ENCODE peak calls at places on chromosomes 16 and 17, in eight cellular contexts. One of them, this sample, is unnamed.

GRCh38 chr17:30170415-30170987 is 53.9 kb downstream of the NSRP1 start:
- DNase-seq in left ventricle myocardium inferior: no peak
- DNase-seq in heart right ventricle: no peak
- DNase-seq in CD8-positive, alpha-beta T cell: no peak
- DNase-seq in PC-9: no peak
- DNase-seq in effector memory CD4-positive, alpha-beta T cell: no peak
- DNase-seq in K562: no peak
- DNase-seq in SK-N-SH: no peak
- DNase-seq in this sample: no peak

GRCh38 chr16:66204761-66205160 is 161.7 kb upstream of the CDH5 start:
- DNase-seq in SK-N-SH: no peak
- DNase-seq in K562: no peak
- DNase-seq in PC-9: no peak
- DNase-seq in CD8-positive, alpha-beta T cell: no peak
- DNase-seq in left ventricle myocardium inferior: no peak
- DNase-seq in heart right ventricle: no peak
- DNase-seq in effector memory CD4-positive, alpha-beta T cell: no peak
- DNase-seq in this sample: no peak

GRCh38 chr17:67942810-67943209 is 53.5 kb downstream of the C17orf58 start:
- DNase-seq in PC-9: no peak
- DNase-seq in K562: peak
- DNase-seq in heart right ventricle: no peak
- DNase-seq in left ventricle myocardium inferior: no peak
- DNase-seq in SK-N-SH: peak
- DNase-seq in CD8-positive, alpha-beta T cell: no peak
- DNase-seq in effector memory CD4-positive, alpha-beta T cell: no peak
- DNase-seq in this sample: no peak

GRCh38 chr16:83145297-83145696 is 518.5 kb downstream of the CDH13 start:
- DNase-seq in PC-9: no peak
- DNase-seq in heart right ventricle: no peak
- DNase-seq in SK-N-SH: no peak
- DNase-seq in effector memory CD4-positive, alpha-beta T cell: no peak
- DNase-seq in CD8-positive, alpha-beta T cell: no peak
- DNase-seq in K562: no peak
- DNase-seq in left ventricle myocardium inferior: no peak
- DNase-seq in this sample: no peak

GRCh38 chr16:72787519-72788268 is 260.2 kb downstream of the ZFHX3 start:
- DNase-seq in left ventricle myocardium inferior: peak
- DNase-seq in SK-N-SH: no peak
- DNase-seq in K562: no peak
- DNase-seq in effector memory CD4-positive, alpha-beta T cell: peak
- DNase-seq in PC-9: no peak
- DNase-seq in CD8-positive, alpha-beta T cell: peak
- DNase-seq in heart right ventricle: peak
- DNase-seq in this sample: peak

GRCh38 chr16:84105948-84106740 is 10.6 kb downstream of the MBTPS1 start:
- DNase-seq in left ventricle myocardium inferior: no peak
- DNase-seq in K562: no peak
- DNase-seq in effector memory CD4-positive, alpha-beta T cell: no peak
- DNase-seq in SK-N-SH: no peak
- DNase-seq in CD8-positive, alpha-beta T cell: no peak
- DNase-seq in PC-9: no peak
- DNase-seq in heart right ventricle: no peak
- DNase-seq in this sample: no peak

GRCh38 chr17:42120161-42121065 is 754 bp downstream of the KAT2A start:
- DNase-seq in left ventricle myocardium inferior: no peak
- DNase-seq in effector memory CD4-positive, alpha-beta T cell: no peak
- DNase-seq in heart right ventricle: no peak
- DNase-seq in SK-N-SH: peak
- DNase-seq in CD8-positive, alpha-beta T cell: no peak
- DNase-seq in K562: peak
- DNase-seq in PC-9: no peak
- DNase-seq in this sample: no peak

GRCh38 chr16:24572069-24572468 is 32.7 kb downstream of the RBBP6 start:
- DNase-seq in PC-9: no peak
- DNase-seq in K562: no peak
- DNase-seq in left ventricle myocardium inferior: no peak
- DNase-seq in CD8-positive, alpha-beta T cell: no peak
- DNase-seq in heart right ventricle: no peak
- DNase-seq in SK-N-SH: no peak
- DNase-seq in effector memory CD4-positive, alpha-beta T cell: no peak
- DNase-seq in this sample: no peak

GRCh38 chr16:75908301-75908700 is 182.0 kb upstream of the CPHXL start:
- DNase-seq in effector memory CD4-positive, alpha-beta T cell: no peak
- DNase-seq in CD8-positive, alpha-beta T cell: no peak
- DNase-seq in K562: no peak
- DNase-seq in SK-N-SH: no peak
- DNase-seq in left ventricle myocardium inferior: no peak
- DNase-seq in PC-9: no peak
- DNase-seq in heart right ventricle: no peak
- DNase-seq in this sample: no peak

GRCh38 chr16:84471966-84472365 is 32.5 kb downstream of the MEAK7 start:
- DNase-seq in PC-9: no peak
- DNase-seq in left ventricle myocardium inferior: no peak
- DNase-seq in SK-N-SH: no peak
- DNase-seq in CD8-positive, alpha-beta T cell: no peak
- DNase-seq in effector memory CD4-positive, alpha-beta T cell: no peak
- DNase-seq in K562: no peak
- DNase-seq in heart right ventricle: no peak
- DNase-seq in this sample: no peak

GRCh38 chr17:17711708-17712141 is 30.5 kb downstream of the RAI1 start:
- DNase-seq in CD8-positive, alpha-beta T cell: no peak
- DNase-seq in SK-N-SH: peak
- DNase-seq in effector memory CD4-positive, alpha-beta T cell: no peak
- DNase-seq in PC-9: peak
- DNase-seq in heart right ventricle: no peak
- DNase-seq in K562: no peak
- DNase-seq in left ventricle myocardium inferior: no peak
- DNase-seq in this sample: no peak

GRCh38 chr16:13269359-13269758 is 368.0 kb downstream of the SHISA9 start:
- DNase-seq in effector memory CD4-positive, alpha-beta T cell: no peak
- DNase-seq in K562: no peak
- DNase-seq in CD8-positive, alpha-beta T cell: no peak
- DNase-seq in SK-N-SH: no peak
- DNase-seq in heart right ventricle: no peak
- DNase-seq in left ventricle myocardium inferior: no peak
- DNase-seq in PC-9: no peak
- DNase-seq in this sample: no peak

GRCh38 chr16:166375-167116 is 768 bp downstream of the HBM start:
- DNase-seq in K562: no peak
- DNase-seq in effector memory CD4-positive, alpha-beta T cell: no peak
- DNase-seq in PC-9: no peak
- DNase-seq in left ventricle myocardium inferior: no peak
- DNase-seq in heart right ventricle: no peak
- DNase-seq in SK-N-SH: no peak
- DNase-seq in CD8-positive, alpha-beta T cell: no peak
- DNase-seq in this sample: no peak

GRCh38 chr17:34009946-34010345 is 245.1 kb upstream of the CCL2 start:
- DNase-seq in heart right ventricle: no peak
- DNase-seq in CD8-positive, alpha-beta T cell: no peak
- DNase-seq in K562: no peak
- DNase-seq in SK-N-SH: no peak
- DNase-seq in left ventricle myocardium inferior: no peak
- DNase-seq in PC-9: no peak
- DNase-seq in effector memory CD4-positive, alpha-beta T cell: no peak
- DNase-seq in this sample: no peak

GRCh38 chr17:56594528-56595418 is 1.3 kb downstream of the NOG start:
- DNase-seq in K562: no peak
- DNase-seq in SK-N-SH: no peak
- DNase-seq in left ventricle myocardium inferior: no peak
- DNase-seq in effector memory CD4-positive, alpha-beta T cell: no peak
- DNase-seq in CD8-positive, alpha-beta T cell: no peak
- DNase-seq in heart right ventricle: no peak
- DNase-seq in PC-9: peak
- DNase-seq in this sample: no peak

GRCh38 chr16:12228079-12228606 is 251.6 kb downstream of the SNX29 start:
- DNase-seq in effector memory CD4-positive, alpha-beta T cell: no peak
- DNase-seq in PC-9: no peak
- DNase-seq in left ventricle myocardium inferior: no peak
- DNase-seq in CD8-positive, alpha-beta T cell: no peak
- DNase-seq in SK-N-SH: no peak
- DNase-seq in heart right ventricle: no peak
- DNase-seq in K562: no peak
- DNase-seq in this sample: no peak

GRCh38 chr17:17313350-17313991 is 10.3 kb downstream of the NT5M start:
- DNase-seq in effector memory CD4-positive, alpha-beta T cell: peak
- DNase-seq in CD8-positive, alpha-beta T cell: peak
- DNase-seq in left ventricle myocardium inferior: peak
- DNase-seq in heart right ventricle: peak
- DNase-seq in SK-N-SH: peak
- DNase-seq in K562: peak
- DNase-seq in PC-9: peak
- DNase-seq in this sample: no peak

GRCh38 chr17:4696432-4696796 is 7.5 kb downstream of the PELP1 start:
- DNase-seq in heart right ventricle: no peak
- DNase-seq in CD8-positive, alpha-beta T cell: no peak
- DNase-seq in effector memory CD4-positive, alpha-beta T cell: no peak
- DNase-seq in PC-9: no peak
- DNase-seq in SK-N-SH: no peak
- DNase-seq in left ventricle myocardium inferior: no peak
- DNase-seq in K562: no peak
- DNase-seq in this sample: no peak

GRCh38 chr17:45339646-45340605 is 23.1 kb upstream of the MAP3K14 start:
- DNase-seq in CD8-positive, alpha-beta T cell: no peak
- DNase-seq in heart right ventricle: no peak
- DNase-seq in left ventricle myocardium inferior: no peak
- DNase-seq in effector memory CD4-positive, alpha-beta T cell: no peak
- DNase-seq in SK-N-SH: no peak
- DNase-seq in K562: peak
- DNase-seq in PC-9: no peak
- DNase-seq in this sample: no peak

GRCh38 chr17:45342871-45343526 is 26.2 kb upstream of the MAP3K14 start:
- DNase-seq in left ventricle myocardium inferior: no peak
- DNase-seq in K562: no peak
- DNase-seq in PC-9: no peak
- DNase-seq in CD8-positive, alpha-beta T cell: no peak
- DNase-seq in SK-N-SH: no peak
- DNase-seq in heart right ventricle: no peak
- DNase-seq in effector memory CD4-positive, alpha-beta T cell: no peak
- DNase-seq in this sample: no peak

GRCh38 chr17:45338996-45339535 is 22.2 kb upstream of the MAP3K14 start:
- DNase-seq in SK-N-SH: no peak
- DNase-seq in left ventricle myocardium inferior: no peak
- DNase-seq in CD8-positive, alpha-beta T cell: no peak
- DNase-seq in PC-9: no peak
- DNase-seq in heart right ventricle: no peak
- DNase-seq in K562: no peak
- DNase-seq in effector memory CD4-positive, alpha-beta T cell: no peak
- DNase-seq in this sample: no peak

GRCh38 chr17:45342306-45342705 is 25.5 kb upstream of the MAP3K14 start:
- DNase-seq in PC-9: no peak
- DNase-seq in left ventricle myocardium inferior: no peak
- DNase-seq in effector memory CD4-positive, alpha-beta T cell: no peak
- DNase-seq in CD8-positive, alpha-beta T cell: no peak
- DNase-seq in heart right ventricle: no peak
- DNase-seq in K562: no peak
- DNase-seq in SK-N-SH: no peak
- DNase-seq in this sample: no peak

GRCh38 chr17:45341389-45342158 is 24.8 kb upstream of the MAP3K14 start:
- DNase-seq in PC-9: peak
- DNase-seq in SK-N-SH: peak
- DNase-seq in effector memory CD4-positive, alpha-beta T cell: no peak
- DNase-seq in CD8-positive, alpha-beta T cell: no peak
- DNase-seq in left ventricle myocardium inferior: peak
- DNase-seq in heart right ventricle: peak
- DNase-seq in K562: peak
- DNase-seq in this sample: no peak
- H3K27ac ChIP-seq in PC-9: no peak
- H3K27ac ChIP-seq in SK-N-SH: peak
- H3K27ac ChIP-seq in effector memory CD4-positive, alpha-beta T cell: no peak
- H3K27ac ChIP-seq in CD8-positive, alpha-beta T cell: no peak
- H3K27ac ChIP-seq in left ventricle myocardium inferior: peak
- H3K27ac ChIP-seq in heart right ventricle: peak
- H3K27ac ChIP-seq in K562: no peak
- H3K27ac ChIP-seq in this sample: no peak

DNA sequence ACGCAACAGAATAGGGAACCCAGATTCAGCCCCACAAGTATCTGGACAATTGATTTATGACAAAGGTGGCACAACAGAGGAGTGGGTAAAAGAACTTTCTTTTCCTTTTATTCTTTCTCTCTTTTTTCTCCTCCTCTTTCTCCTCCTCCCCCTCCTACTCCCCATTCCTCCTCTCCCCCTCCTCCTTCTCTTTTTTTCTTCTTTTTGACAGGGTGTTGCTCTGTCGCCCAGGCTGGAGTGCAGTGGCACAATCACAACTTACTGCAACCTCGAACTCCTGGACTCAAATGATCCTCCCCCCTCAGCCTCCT is 16.1 kb downstream of the GNGT2 start:
- DNase-seq in CD8-positive, alpha-beta T cell: no peak
- DNase-seq in K562: no peak
- DNase-seq in effector memory CD4-positive, alpha-beta T cell: no peak
- DNase-seq in left ventricle myocardium inferior: no peak
- DNase-seq in heart right ventricle: no peak
- DNase-seq in PC-9: no peak
- DNase-seq in SK-N-SH: no peak
- DNase-seq in this sample: no peak
- H3K27ac ChIP-seq in CD8-positive, alpha-beta T cell: no peak
- H3K27ac ChIP-seq in K562: no peak
- H3K27ac ChIP-seq in effector memory CD4-positive, alpha-beta T cell: no peak
- H3K27ac ChIP-seq in left ventricle myocardium inferior: no peak
- H3K27ac ChIP-seq in heart right ventricle: no peak
- H3K27ac ChIP-seq in PC-9: no peak
- H3K27ac ChIP-seq in SK-N-SH: no peak
- H3K27ac ChIP-seq in this sample: no peak

GRCh38 chr17:43839670-43840101 is 6.7 kb upstream of the MPP3 start:
- DNase-seq in PC-9: peak
- DNase-seq in heart right ventricle: no peak
- DNase-seq in K562: peak
- DNase-seq in CD8-positive, alpha-beta T cell: no peak
- DNase-seq in left ventricle myocardium inferior: no peak
- DNase-seq in effector memory CD4-positive, alpha-beta T cell: no peak
- DNase-seq in SK-N-SH: no peak
- DNase-seq in this sample: no peak
- H3K27ac ChIP-seq in PC-9: peak
- H3K27ac ChIP-seq in heart right ventricle: no peak
- H3K27ac ChIP-seq in K562: no peak
- H3K27ac ChIP-seq in CD8-positive, alpha-beta T cell: no peak
- H3K27ac ChIP-seq in left ventricle myocardium inferior: no peak
- H3K27ac ChIP-seq in effector memory CD4-positive, alpha-beta T cell: no peak
- H3K27ac ChIP-seq in SK-N-SH: no peak
- H3K27ac ChIP-seq in this sample: peak

GRCh38 chr17:52828621-52829020 is 670.1 kb upstream of the CA10 start:
- DNase-seq in K562: no peak
- DNase-seq in heart right ventricle: no peak
- DNase-seq in SK-N-SH: no peak
- DNase-seq in effector memory CD4-positive, alpha-beta T cell: no peak
- DNase-seq in left ventricle myocardium inferior: no peak
- DNase-seq in CD8-positive, alpha-beta T cell: no peak
- DNase-seq in PC-9: no peak
- DNase-seq in this sample: no peak

GRCh38 chr17:52827526-52827925 is 669.0 kb upstream of the CA10 start:
- DNase-seq in heart right ventricle: no peak
- DNase-seq in PC-9: no peak
- DNase-seq in SK-N-SH: no peak
- DNase-seq in effector memory CD4-positive, alpha-beta T cell: no peak
- DNase-seq in K562: no peak
- DNase-seq in left ventricle myocardium inferior: no peak
- DNase-seq in CD8-positive, alpha-beta T cell: no peak
- DNase-seq in this sample: no peak

GRCh38 chr17:52824542-52824941 is 666.0 kb upstream of the CA10 start:
- DNase-seq in heart right ventricle: no peak
- DNase-seq in effector memory CD4-positive, alpha-beta T cell: no peak
- DNase-seq in SK-N-SH: no peak
- DNase-seq in PC-9: no peak
- DNase-seq in CD8-positive, alpha-beta T cell: no peak
- DNase-seq in left ventricle myocardium inferior: no peak
- DNase-seq in K562: no peak
- DNase-seq in this sample: no peak

GRCh38 chr17:52823155-52823554 is 664.6 kb upstream of the CA10 start:
- DNase-seq in heart right ventricle: no peak
- DNase-seq in CD8-positive, alpha-beta T cell: no peak
- DNase-seq in PC-9: no peak
- DNase-seq in effector memory CD4-positive, alpha-beta T cell: no peak
- DNase-seq in K562: no peak
- DNase-seq in SK-N-SH: no peak
- DNase-seq in left ventricle myocardium inferior: no peak
- DNase-seq in this sample: no peak
- H3K27ac ChIP-seq in heart right ventricle: no peak
- H3K27ac ChIP-seq in CD8-positive, alpha-beta T cell: no peak
- H3K27ac ChIP-seq in PC-9: no peak
- H3K27ac ChIP-seq in effector memory CD4-positive, alpha-beta T cell: no peak
- H3K27ac ChIP-seq in K562: no peak
- H3K27ac ChIP-seq in SK-N-SH: no peak
- H3K27ac ChIP-seq in left ventricle myocardium inferior: no peak
- H3K27ac ChIP-seq in this sample: no peak